ENCODE peak calls at places on chromosomes 12 and 14, in nine cellular contexts. O is tibial artery, D is IMR-90, B is GM10248, G is mucosa of descending colon, K is Peyer's patch, I is GM23338, N is transverse colon, M is HFFc6. A is an unnamed sample.
A peak's percentile ranks its signal among the peaks of the same experiment; 100 is the strongest.

GRCh38 chr12:48286665-48287064 is 64.1 kb downstream of the ZNF641 start:
- DNase-seq in O (no peak), D (no peak), B (no peak), G (no peak), K (no peak), I (peak; percentile 72), N (no peak), M (no peak), A (no peak)

GRCh38 chr14:31096255-31096654 is 70.1 kb upstream of the STRN3 start:
- DNase-seq in O (no peak), D (peak; percentile 88), B (no peak), G (no peak), K (no peak), I (no peak), N (no peak), M (peak; percentile 7), A (no peak)

GRCh38 chr12:56206373-56207166 is 15.2 kb downstream of the RNF41 start:
- DNase-seq in O (peak; percentile 77), D (peak; percentile 54), B (peak; percentile 48), G (no peak), K (peak; percentile 60), I (peak; percentile 90), N (peak; percentile 65), M (peak; percentile 39), A (no peak)

GRCh38 chr12:108855284-108856169 is 1.9 kb downstream of the SSH1 start:
- DNase-seq in O (no peak), D (peak; percentile 52), B (no peak), G (no peak), K (no peak), I (no peak), N (no peak), M (no peak), A (no peak)

GRCh38 chr12:11779286-11779685 is 129.8 kb downstream of the ETV6 start:
- DNase-seq in O (no peak), D (peak; percentile 78), B (no peak), G (no peak), K (no peak), I (no peak), N (no peak), M (peak; percentile 24), A (no peak)

GRCh38 chr12:21538259-21538658 is 12.2 kb downstream of the SPX start:
- DNase-seq in O (no peak), D (no peak), B (no peak), G (no peak), K (no peak), I (no peak), N (no peak), M (no peak), A (no peak)

GRCh38 chr12:98470469-98471082 is 44.8 kb upstream of the TMPO start:
- DNase-seq in O (no peak), D (no peak), B (no peak), G (no peak), K (no peak), I (no peak), N (no peak), M (no peak), A (no peak)

GRCh38 chr12:113333877-113334785 is 778 bp downstream of the SLC8B1 start:
- DNase-seq in O (no peak), D (no peak), B (no peak), G (peak; percentile 72), K (peak; percentile 29), I (no peak), N (peak; percentile 26), M (no peak), A (no peak)

DNA sequence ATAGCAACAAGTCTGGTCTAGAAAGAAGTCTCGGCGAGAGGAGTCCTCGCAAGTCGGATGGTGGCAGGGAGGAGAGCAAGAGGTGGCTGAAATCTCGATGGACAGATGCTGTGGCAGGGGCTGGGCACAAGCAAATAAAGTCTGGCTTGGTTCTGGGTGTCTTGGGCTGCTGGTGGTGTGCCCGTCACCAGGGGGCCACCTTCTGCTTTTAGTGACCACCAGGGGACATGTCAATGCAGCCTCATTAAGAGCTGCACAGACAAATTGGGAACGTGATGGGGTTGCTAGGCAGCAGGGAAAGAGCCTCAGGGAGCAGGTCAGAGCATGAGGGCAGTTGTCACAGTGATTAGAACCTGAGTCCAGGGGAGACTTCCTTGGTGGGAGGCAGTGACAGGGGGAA is 43.9 kb downstream of the LRRC74A start:
- DNase-seq in O (no peak), D (no peak), B (no peak), G (no peak), K (no peak), I (peak; percentile 61), N (no peak), M (peak; percentile 11), A (no peak)
- TF ChIP-seq CTCF in O (no peak), D (peak; percentile 29), B (peak; percentile 14), G (no peak), K (no peak), I (peak; percentile 55), N (no peak), M (peak; percentile 72), A (no peak)

DNA sequence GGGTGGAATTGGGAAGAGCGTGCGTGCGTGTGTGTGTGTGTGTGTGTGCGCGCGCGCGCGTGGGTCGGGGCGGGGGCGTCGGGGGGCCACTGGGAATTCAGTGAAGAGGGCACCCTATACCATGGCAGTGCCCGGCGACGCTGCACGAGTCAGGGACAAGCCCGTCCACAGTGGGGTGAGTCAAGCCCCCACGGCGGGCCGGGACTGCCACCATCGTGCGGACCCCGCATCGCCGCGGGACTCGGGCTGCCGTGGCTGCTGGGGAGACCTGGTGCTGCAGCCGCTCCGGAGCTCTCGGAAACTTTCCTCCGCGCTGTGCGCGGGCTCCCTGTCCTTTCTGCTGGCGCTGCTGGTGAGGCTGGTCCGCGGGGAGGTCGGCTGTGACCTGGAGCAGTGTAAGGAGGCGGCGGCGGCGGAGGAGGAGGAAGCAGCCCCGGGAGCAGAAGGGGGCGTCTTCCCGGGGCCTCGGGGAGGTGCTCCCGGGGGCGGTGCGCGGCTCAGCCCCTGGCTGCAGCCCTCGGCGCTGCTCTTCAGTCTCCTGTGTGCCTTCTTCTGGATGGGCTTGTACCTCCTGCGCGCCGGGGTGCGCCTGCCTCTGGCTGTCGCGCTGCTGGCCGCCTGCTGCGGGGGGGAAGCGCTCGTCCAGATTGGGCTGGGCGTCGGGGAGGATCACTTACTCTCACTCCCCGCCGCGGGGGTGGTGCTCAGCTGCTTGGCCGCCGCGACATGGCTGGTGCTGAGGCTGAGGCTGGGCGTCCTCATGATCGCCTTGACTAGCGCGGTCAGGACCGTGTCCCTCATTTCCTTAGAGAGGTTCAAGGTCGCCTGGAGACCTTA is 1.0 kb downstream of the PDE3A start:
- DNase-seq in O (peak; percentile 91), D (peak; percentile 39), B (peak; percentile 6), G (peak; percentile 86), K (no peak), I (peak; percentile 79), N (peak; percentile 84), M (no peak), A (no peak)
- TF ChIP-seq CTCF in O (peak; percentile 47), D (no peak), B (no peak), G (no peak), K (no peak), I (no peak), N (peak; percentile 27), M (no peak), A (peak; percentile 7)

GRCh38 chr12:107053709-107054108 is 39.6 kb downstream of the CRY1 start:
- DNase-seq in O (no peak), D (no peak), B (no peak), G (no peak), K (no peak), I (no peak), N (no peak), M (no peak), A (no peak)

GRCh38 chr12:107058190-107058589 is 35.2 kb downstream of the CRY1 start:
- DNase-seq in O (no peak), D (no peak), B (no peak), G (no peak), K (no peak), I (no peak), N (no peak), M (no peak), A (no peak)

DNA sequence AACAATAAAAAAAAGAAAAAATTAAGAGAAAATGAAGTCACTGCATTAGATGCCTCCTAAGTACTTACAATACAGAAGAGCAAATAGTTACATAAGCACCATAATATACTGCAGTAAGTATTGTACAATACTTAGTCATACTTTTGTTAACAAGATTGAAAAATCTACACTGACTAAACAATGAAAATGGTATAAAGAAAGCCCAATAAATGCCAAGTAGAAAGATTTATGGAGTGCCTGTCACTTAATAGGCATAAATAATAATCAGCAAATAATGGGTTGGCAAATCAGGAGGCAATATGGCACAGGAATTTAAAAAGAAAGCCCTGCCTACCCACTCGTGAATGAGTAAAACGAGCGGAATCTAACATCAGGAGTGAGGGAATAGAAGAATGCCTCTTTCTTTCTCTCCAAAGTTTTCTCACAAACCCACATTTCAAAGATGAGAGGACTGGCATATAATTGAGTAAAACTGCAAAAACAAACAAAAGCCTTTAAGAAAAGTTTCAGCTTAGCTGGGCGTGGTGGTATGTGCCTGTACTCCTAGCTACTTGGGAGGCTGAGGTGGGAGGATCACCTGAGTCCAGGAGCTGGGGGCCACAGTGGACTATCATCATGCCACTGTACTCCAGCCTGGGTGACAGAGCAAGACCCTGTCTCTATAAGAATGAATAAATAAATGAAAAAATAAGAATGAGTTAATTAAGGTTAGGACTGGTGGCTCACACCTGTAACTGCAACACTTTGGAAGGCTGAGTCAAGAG is 36.1 kb downstream of the CRY1 start:
- DNase-seq in O (no peak), D (peak; percentile 33), B (no peak), G (no peak), K (no peak), I (no peak), N (no peak), M (peak; percentile 61), A (no peak)
- TF ChIP-seq CTCF in O (no peak), D (no peak), B (no peak), G (no peak), K (no peak), I (no peak), N (no peak), M (peak; percentile 37), A (no peak)

GRCh38 chr14:91255026-91255695 is 10.7 kb upstream of the GPR68 start:
- DNase-seq in O (no peak), D (no peak), B (no peak), G (no peak), K (no peak), I (no peak), N (no peak), M (no peak), A (no peak)

GRCh38 chr14:91250912-91251311 is 6.4 kb upstream of the GPR68 start:
- DNase-seq in O (no peak), D (no peak), B (no peak), G (peak; percentile 46), K (no peak), I (no peak), N (no peak), M (no peak), A (no peak)

GRCh38 chr14:91254456-91254855 is 10.0 kb upstream of the GPR68 start:
- DNase-seq in O (no peak), D (no peak), B (no peak), G (no peak), K (peak; percentile 41), I (no peak), N (no peak), M (no peak), A (no peak)

GRCh38 chr14:91253795-91254323 is 9.4 kb upstream of the GPR68 start:
- DNase-seq in O (no peak), D (no peak), B (no peak), G (peak; percentile 54), K (no peak), I (no peak), N (no peak), M (no peak), A (no peak)

DNA sequence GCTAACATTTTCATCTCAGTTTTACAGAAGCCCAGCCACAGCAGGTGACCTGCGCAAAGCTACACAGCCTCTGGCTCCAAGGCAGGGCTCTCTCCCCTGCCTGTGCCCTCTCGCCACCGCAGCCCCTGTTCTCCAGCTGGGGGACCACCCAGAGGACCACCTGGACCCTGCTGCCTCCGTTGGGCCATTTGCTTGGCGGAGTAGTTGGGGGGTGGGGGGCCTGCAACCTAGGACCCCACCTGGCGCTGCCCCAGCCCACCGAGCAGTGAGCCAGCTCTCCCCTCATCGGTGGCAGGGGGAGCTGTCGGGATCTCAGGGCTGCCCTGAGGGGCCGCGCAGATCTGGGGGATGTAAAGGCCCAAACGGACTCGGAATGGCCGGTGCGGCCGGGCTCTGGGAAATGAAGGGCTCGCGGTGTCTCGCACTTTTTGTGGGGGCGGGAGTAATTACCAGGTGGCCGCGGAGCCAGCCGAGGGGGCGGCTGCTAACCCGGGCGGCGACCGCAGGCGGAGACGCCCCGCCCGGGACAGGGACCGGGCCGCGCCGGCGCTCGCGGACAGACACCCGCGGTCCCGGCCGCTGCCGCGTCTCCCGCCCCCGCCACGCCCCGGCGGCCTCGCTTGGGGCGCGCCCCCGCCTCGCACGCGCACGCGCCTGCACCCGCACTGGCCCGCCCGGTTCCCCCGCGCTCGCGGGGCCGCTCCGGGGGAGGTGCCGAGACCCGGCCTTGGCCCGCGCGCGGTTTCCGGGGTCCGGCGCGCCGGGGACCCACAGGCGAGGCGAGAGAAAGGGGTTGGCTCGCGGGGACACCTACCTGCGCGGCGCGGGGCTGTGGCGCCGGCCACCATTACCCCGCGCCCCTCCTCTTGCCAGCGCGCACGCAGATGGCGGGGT is 8.6 kb upstream of the GPR68 start:
- DNase-seq in O (no peak), D (no peak), B (peak; percentile 70), G (peak; percentile 63), K (no peak), I (peak; percentile 88), N (peak; percentile 63), M (no peak), A (no peak)
- TF ChIP-seq CTCF in O (no peak), D (no peak), B (no peak), G (no peak), K (no peak), I (peak; percentile 46), N (no peak), M (peak; percentile 33), A (no peak)